ENCODE peak calls at places on chromosomes 12 and 14, in four cellular contexts. L is AG10803, B is EL, O is GM12865. W is an unnamed sample.

GRCh38 chr14:54975856-54976255 is 51.0 kb downstream of the WDHD1 start:
- DNase-seq in O (no peak), L (peak; percentile 5), B (no peak), W (no peak)

GRCh38 chr14:85531594-85532391 is 1.8 kb downstream of the FLRT2 start:
- DNase-seq in L (peak; percentile 88), B (peak; percentile 85), O (no peak), W (no peak)

GRCh38 chr12:112740387-112740934 is 51.1 kb upstream of the RPH3A start:
- DNase-seq in B (no peak), L (no peak), O (no peak), W (no peak)

GRCh38 chr12:114703060-114703493 is 19.1 kb upstream of the TBX3 start:
- DNase-seq in B (no peak), L (no peak), O (no peak), W (no peak)

GRCh38 chr12:48036818-48037217 is 32.5 kb upstream of the COL2A1 start:
- DNase-seq in L (no peak), O (no peak), B (no peak), W (no peak)

GRCh38 chr14:59055439-59056045 is 132.9 kb upstream of the DAAM1 start:
- DNase-seq in L (peak; percentile 70), O (peak; percentile 61), B (peak; percentile 52), W (peak; percentile 38)

GRCh38 chr14:53963491-53964227 is 7.0 kb upstream of the BMP4 start:
- DNase-seq in O (no peak), L (no peak), B (peak; percentile 47), W (no peak)

GRCh38 chr14:52069617-52070431 is 965 bp upstream of the NID2 start:
- DNase-seq in L (peak; percentile 60), B (peak; percentile 66), O (peak; percentile 12), W (no peak)

GRCh38 chr14:51208982-51209381 is 31.1 kb upstream of the TMX1 start:
- DNase-seq in L (no peak), B (no peak), O (peak; percentile 9), W (no peak)

GRCh38 chr14:80117876-80118275 is 93.4 kb downstream of the DIO2 start:
- DNase-seq in L (no peak), O (no peak), B (no peak), W (no peak)

GRCh38 chr12:56476972-56477432 is 8.6 kb downstream of the SPRYD4 start:
- DNase-seq in B (no peak), O (no peak), L (no peak), W (no peak)

GRCh38 chr12:65956056-65956738 is 131.9 kb downstream of the HMGA2 start:
- DNase-seq in L (no peak), B (no peak), O (no peak), W (no peak)

GRCh38 chr12:15268927-15269552 is 47.8 kb upstream of the RERG start:
- DNase-seq in O (peak; percentile 71), B (peak; percentile 55), L (peak; percentile 68), W (peak; percentile 82)

GRCh38 chr14:38866461-38866860 is 236.6 kb downstream of the SEC23A start:
- DNase-seq in O (no peak), L (no peak), B (no peak), W (no peak)

GRCh38 chr12:93829073-93829472 is 151.9 kb downstream of the CRADD start:
- DNase-seq in L (no peak), O (no peak), B (no peak), W (no peak)

GRCh38 chr12:64826234-64826633 is 1.8 kb downstream of the TBC1D30 start:
- DNase-seq in B (peak; percentile 34), L (peak; percentile 25), O (peak; percentile 83), W (no peak)

GRCh38 chr14:104739546-104740516 is 13.1 kb upstream of the SIVA1 start:
- DNase-seq in O (no peak), L (no peak), B (no peak), W (no peak)

GRCh38 chr12:131101703-131102492 is 148.2 kb downstream of the ADGRD1 start:
- DNase-seq in O (peak; percentile 68), B (no peak), L (no peak), W (peak; percentile 13)

GRCh38 chr12:64028541-64028940 is 184.0 kb downstream of the SRGAP1 start:
- DNase-seq in O (no peak), B (peak; percentile 19), L (peak; percentile 64), W (no peak)

GRCh38 chr12:107405436-107405835 is 280.2 kb upstream of the PWP1 start:
- DNase-seq in L (no peak), O (no peak), B (no peak), W (no peak)

GRCh38 chr12:93094988-93095737 is 166.1 kb upstream of the EEA1 start:
- DNase-seq in L (no peak), B (no peak), O (peak; percentile 85), W (peak; percentile 43)

GRCh38 chr12:120327593-120327992 is at the start of gene PLA2G1B:
- DNase-seq in B (no peak), L (no peak), O (no peak), W (no peak)